ENCODE peak calls at places on chromosomes 12 and 14, in six cellular contexts. G is Caco-2, L is lung, T is HAP-1, W is stomach, P is fibroblast of lung. K is an unnamed sample. For H3K4me1, the result is how much of the 10 kb centered on the place peaks cover.

GRCh38 chr12:101653503-101653902 is 43.9 kb upstream of the CHPT1 start:
- DNase-seq in G (no peak), L (no peak), T (peak), W (no peak), P (no peak), K (peak)

GRCh38 chr14:105088812-105089745 is 23.8 kb upstream of the GPR132 start:
- DNase-seq in G (peak), L (no peak), T (peak), W (peak), P (peak), K (peak)

GRCh38 chr14:24535737-24536136 is 27.7 kb upstream of the CMA1 start:
- DNase-seq in G (no peak), L (no peak), T (no peak), W (no peak), P (no peak), K (no peak)

GRCh38 chr14:60878536-60878935 is 102.3 kb downstream of the TRMT5 start:
- DNase-seq in G (no peak), L (no peak), T (no peak), W (no peak), P (no peak), K (no peak)

GRCh38 chr12:59173696-59174095 is 253.4 kb upstream of the LRIG3 start:
- DNase-seq in G (no peak), L (no peak), T (no peak), W (no peak), P (peak), K (no peak)

GRCh38 chr12:56271031-56271430 is 4.3 kb downstream of the COQ10A start:
- DNase-seq in G (no peak), L (no peak), T (no peak), W (no peak), P (peak), K (peak)

GRCh38 chr14:61525293-61526011 is 169.9 kb upstream of the HIF1A start:
- DNase-seq in G (no peak), L (peak), T (no peak), W (peak), P (peak), K (peak)

GRCh38 chr12:52208424-52209165 is 16.8 kb upstream of the KRT80 start:
- DNase-seq in G (no peak), L (no peak), T (no peak), W (no peak), P (no peak), K (no peak)

GRCh38 chr12:104630230-104630670 is 173.5 kb downstream of the CHST11 start:
- DNase-seq in G (no peak), L (no peak), T (no peak), W (no peak), P (no peak), K (no peak)

GRCh38 chr12:42326466-42327226 is 679 bp downstream of the PPHLN1 start:
- DNase-seq in G (no peak), L (no peak), T (peak), W (no peak), P (peak), K (peak)

GRCh38 chr12:6528539-6529235 is 5.6 kb upstream of the GAPDH start:
- DNase-seq in G (peak), L (no peak), T (no peak), W (no peak), P (no peak), K (no peak)

GRCh38 chr12:51421266-51421884 is 3.3 kb upstream of the SLC4A8 start:
- DNase-seq in G (peak), L (peak), T (peak), W (peak), P (peak), K (peak)

GRCh38 chr12:52581481-52581880 is 7.8 kb upstream of the KRT74 start:
- DNase-seq in G (peak), L (no peak), T (no peak), W (no peak), P (no peak), K (no peak)

GRCh38 chr14:74793506-74794155 is 30.5 kb downstream of the YLPM1 start:
- DNase-seq in G (no peak), L (no peak), T (no peak), W (no peak), P (no peak), K (no peak)

GRCh38 chr14:102264775-102265174 is 40.2 kb downstream of the MOK start:
- DNase-seq in G (no peak), L (no peak), T (no peak), W (no peak), P (no peak), K (peak)

GRCh38 chr14:61103541-61104339 is 122.7 kb downstream of the SLC38A6 start:
- DNase-seq in G (peak), L (peak), T (no peak), W (no peak), P (peak), K (peak)

GRCh38 chr12:84619053-84619452 is 293.5 kb downstream of the SLC6A15 start:
- DNase-seq in G (no peak), L (no peak), T (no peak), W (no peak), P (peak), K (no peak)

GRCh38 chr14:49461529-49462401 is 124.4 kb downstream of the RPS29 start:
- DNase-seq in G (peak), L (peak), T (peak), W (peak), P (peak), K (peak)

GRCh38 chr14:33932526-33933292 is 18.2 kb downstream of the EGLN3 start:
- DNase-seq in G (no peak), L (no peak), T (peak), W (no peak), P (peak), K (no peak)

GRCh38 chr14:68191567-68192321 is 372.2 kb downstream of the RAD51B start:
- DNase-seq in G (peak), L (peak), T (no peak), W (no peak), P (peak), K (no peak)

GRCh38 chr14:85634205-85634604 is 104.3 kb downstream of the FLRT2 start:
- DNase-seq in G (no peak), L (no peak), T (no peak), W (no peak), P (no peak), K (no peak)

GRCh38 chr14:75452900-75453816 is 25.3 kb downstream of the JDP2 start:
- DNase-seq in G (peak), L (peak), T (peak), W (no peak), P (peak), K (peak)

GRCh38 chr12:131087302-131087818 is 133.7 kb downstream of the ADGRD1 start:
- DNase-seq in G (peak), L (no peak), T (peak), W (peak), P (no peak), K (no peak)

GRCh38 chr12:64747681-64748080 is 11.5 kb downstream of the GNS start:
- DNase-seq in G (no peak), L (no peak), T (no peak), W (no peak), P (no peak), K (no peak)

GRCh38 chr14:92863281-92863680 is 59.7 kb upstream of the CHGA start:
- DNase-seq in G (no peak), L (no peak), T (no peak), W (no peak), P (no peak), K (no peak)

GRCh38 chr12:88111074-88111652 is 30.7 kb downstream of the CEP290 start:
- DNase-seq in G (no peak), L (no peak), T (no peak), W (no peak), P (peak), K (no peak)

GRCh38 chr12:94704452-94704871 is 54.1 kb upstream of the TMCC3 start:
- DNase-seq in G (no peak), L (no peak), T (peak), W (peak), P (peak), K (no peak)

GRCh38 chr12:55658212-55658611 is 21.5 kb downstream of the OR10P1 start:
- DNase-seq in G (no peak), L (peak), T (no peak), W (no peak), P (no peak), K (no peak)

GRCh38 chr12:56213878-56214277 is 7.8 kb downstream of the RNF41 start:
- DNase-seq in G (no peak), L (no peak), T (no peak), W (no peak), P (no peak), K (no peak)

GRCh38 chr12:1691123-1692007 is 495 bp downstream of the ADIPOR2 start:
- DNase-seq in G (peak), L (peak), T (peak), W (peak), P (no peak), K (peak)

GRCh38 chr14:60095781-60096450 is 4.2 kb downstream of the PCNX4 start:
- DNase-seq in G (no peak), L (no peak), T (no peak), W (no peak), P (peak), K (no peak)

DNA sequence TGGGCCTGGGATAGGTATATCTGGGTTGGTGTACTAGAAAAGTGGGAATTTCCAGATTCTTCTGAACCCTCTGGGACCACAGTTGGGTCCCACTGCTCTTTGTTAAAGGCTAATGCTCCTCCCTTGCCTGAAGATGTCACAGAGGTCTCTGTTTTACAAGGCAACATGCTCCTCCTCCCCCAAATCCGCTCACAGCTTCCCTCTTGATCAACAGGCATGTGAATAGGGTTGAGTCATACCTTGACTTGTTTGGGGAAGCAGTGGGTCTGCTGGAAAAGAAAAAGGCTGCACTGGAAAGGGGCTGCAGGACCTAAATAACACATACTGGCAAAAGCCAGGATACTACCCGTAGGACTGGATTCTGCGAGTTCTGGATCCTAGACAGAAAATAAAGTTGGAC is 165.4 kb upstream of the TMEM260 start:
- DNase-seq in G (no peak), L (no peak), T (no peak), W (no peak), P (no peak), K (no peak)
- H3K4me3 ChIP-seq in G (no peak), L (no peak), T (no peak), W (no peak), P (no peak), K (no peak)

DNA sequence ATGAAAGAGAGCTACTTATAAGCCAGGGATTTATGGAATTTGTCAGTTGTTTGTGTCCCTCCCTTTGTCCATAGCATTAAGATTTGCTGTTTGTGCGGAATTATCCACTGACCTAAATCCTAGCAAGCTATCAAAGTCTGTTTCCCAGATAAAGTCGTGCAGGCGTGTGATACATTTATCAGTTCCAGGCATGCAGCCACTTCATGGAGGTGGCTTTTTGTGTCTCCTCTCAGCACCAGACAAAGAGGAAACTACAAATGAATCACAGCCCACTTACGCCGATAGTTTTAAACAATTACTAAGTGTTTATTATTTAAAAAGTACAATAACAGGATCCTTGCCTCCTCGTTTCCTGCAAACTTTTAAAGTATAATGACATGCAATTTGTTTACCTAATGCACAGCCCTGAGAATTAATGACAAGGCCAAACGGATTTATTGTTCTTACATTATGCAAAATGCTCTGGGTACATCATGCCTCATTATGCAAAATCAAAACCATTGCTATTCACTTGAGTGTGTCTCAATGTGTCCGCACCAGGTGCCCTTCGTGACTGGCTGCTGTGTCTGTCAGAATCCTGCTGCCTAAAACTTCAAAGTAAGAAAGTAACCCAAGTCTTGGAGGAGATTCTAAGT is 423.2 kb downstream of the GLT1D1 start:
- DNase-seq in G (no peak), L (no peak), T (no peak), W (no peak), P (no peak), K (peak)
- H3K4me1 ChIP-seq in G (under half), L (under half), T (under half), W (under half), P (under half), K (under half)

DNA sequence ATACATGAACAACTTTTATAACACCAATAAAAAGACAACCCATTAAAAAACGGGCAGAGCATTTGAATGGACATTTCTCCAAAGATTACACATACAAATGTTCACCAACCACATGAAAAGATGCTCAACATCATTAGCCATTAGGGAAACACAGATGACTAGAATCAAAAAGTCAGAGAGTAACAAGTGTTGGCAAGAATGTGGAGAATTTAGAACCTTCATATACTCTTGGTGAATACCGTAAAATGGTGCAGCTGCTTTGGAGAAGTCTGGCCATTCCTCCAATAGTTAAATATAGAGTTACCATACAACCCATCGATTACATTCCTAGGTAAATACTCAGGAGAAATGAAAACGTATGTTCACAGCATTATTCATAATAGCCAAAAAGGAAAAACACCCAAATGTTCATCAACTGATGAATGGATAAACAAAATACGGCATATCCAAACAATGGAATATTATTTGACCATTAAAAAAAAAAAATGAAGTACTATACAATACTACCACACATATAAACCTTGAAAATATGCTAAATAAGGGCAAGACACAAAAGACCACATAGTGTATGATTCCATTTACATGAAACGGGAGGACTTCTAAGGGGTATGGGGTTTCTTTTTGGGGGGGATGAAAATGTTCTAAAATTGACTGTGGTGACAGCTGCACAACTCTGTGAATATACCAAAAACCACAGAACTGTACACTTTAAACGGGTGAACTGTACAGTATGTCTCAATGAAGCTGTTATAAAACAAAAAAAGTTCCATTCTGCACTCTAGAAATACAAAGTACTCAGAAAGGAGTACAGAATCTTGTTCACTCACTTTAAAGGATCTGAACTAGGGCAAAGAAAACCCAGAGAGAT is 3.2 kb downstream of the CORO1C start:
- DNase-seq in G (no peak), L (no peak), T (no peak), W (no peak), P (no peak), K (no peak)
- H3K4me3 ChIP-seq in G (no peak), L (no peak), T (no peak), W (no peak), P (peak), K (no peak)

GRCh38 chr14:99245541-99246511 is 26.2 kb downstream of the BCL11B start:
- DNase-seq in G (no peak), L (no peak), T (peak), W (no peak), P (no peak), K (no peak)

GRCh38 chr14:99244960-99245340 is 27.0 kb downstream of the BCL11B start:
- DNase-seq in G (no peak), L (no peak), T (no peak), W (no peak), P (no peak), K (no peak)

GRCh38 chr14:99247772-99248171 is 24.2 kb downstream of the BCL11B start:
- DNase-seq in G (no peak), L (no peak), T (no peak), W (no peak), P (no peak), K (no peak)

GRCh38 chr14:99247091-99247729 is 24.8 kb downstream of the BCL11B start:
- DNase-seq in G (no peak), L (no peak), T (peak), W (no peak), P (no peak), K (no peak)

GRCh38 chr14:99246536-99247083 is 25.4 kb downstream of the BCL11B start:
- DNase-seq in G (no peak), L (no peak), T (peak), W (no peak), P (no peak), K (no peak)
- H3K4me1 ChIP-seq in G (under half), L (under half), T (under half), W (under half), P (under half), K (under half)

GRCh38 chr12:50050410-50051280 is 6.8 kb upstream of the ASIC1 start:
- DNase-seq in G (peak), L (peak), T (peak), W (peak), P (peak), K (peak)

GRCh38 chr12:50047693-50048250 is 9.6 kb upstream of the ASIC1 start:
- DNase-seq in G (no peak), L (no peak), T (no peak), W (no peak), P (no peak), K (no peak)

GRCh38 chr12:50052544-50052943 is 4.9 kb upstream of the ASIC1 start:
- DNase-seq in G (no peak), L (no peak), T (no peak), W (no peak), P (no peak), K (no peak)

GRCh38 chr12:50049254-50050118 is 7.9 kb upstream of the ASIC1 start:
- DNase-seq in G (no peak), L (no peak), T (no peak), W (no peak), P (no peak), K (no peak)

DNA sequence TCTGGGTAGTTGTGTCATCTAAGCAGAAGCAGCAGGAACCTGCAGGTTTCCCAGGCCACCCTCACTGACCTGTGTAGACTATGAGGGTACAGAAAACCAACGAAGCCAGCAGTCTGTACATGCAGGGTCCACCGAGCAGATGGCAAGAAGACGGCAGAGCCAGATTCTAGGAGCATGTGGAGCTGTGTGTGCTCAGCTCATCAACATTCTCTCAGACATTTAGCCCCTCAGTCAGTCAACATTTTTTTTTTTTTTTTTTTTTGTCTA is 7.3 kb upstream of the ASIC1 start:
- DNase-seq in G (no peak), L (no peak), T (no peak), W (no peak), P (no peak), K (no peak)
- H3K4me3 ChIP-seq in G (peak), L (no peak), T (no peak), W (peak), P (no peak), K (no peak)

DNA sequence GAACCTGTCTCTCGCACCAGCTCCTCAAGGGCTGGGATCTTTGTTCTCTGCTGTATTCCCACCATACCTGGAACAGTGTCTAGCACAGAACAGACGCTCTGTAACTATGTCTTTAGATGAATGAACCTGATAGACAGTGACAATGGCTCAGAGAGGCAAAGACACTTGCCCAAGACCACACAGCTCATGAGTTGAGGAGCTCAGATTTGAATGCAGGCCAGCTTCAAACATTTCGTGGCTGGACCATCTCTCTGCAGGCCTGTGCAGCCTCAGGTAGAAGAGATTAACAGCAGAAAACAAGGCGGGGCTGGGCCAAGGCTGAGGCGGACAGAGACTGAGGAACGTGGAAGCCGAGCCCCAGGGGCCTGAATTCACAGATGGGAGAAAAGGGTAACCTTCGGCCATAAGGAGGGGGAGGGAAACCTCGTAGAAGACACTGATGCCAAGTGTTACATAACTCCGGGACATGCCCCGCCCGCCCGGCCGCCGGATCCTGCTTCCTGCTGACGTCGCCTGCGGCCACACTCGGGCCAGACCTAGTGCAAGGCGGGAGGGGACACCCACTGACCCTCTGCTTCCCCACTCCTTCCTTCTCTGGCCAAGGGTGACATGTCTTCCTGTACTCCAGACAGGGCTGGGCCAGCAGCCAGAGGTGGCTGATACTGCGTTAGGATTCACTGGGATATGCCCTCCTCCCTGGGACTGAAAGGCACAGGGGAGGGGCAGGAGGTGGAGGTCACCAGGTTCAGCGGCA is 86.7 kb downstream of the RFLNA start:
- DNase-seq in G (peak), L (peak), T (no peak), W (peak), P (peak), K (peak)
- H3K4me1 ChIP-seq in G (under half), L (under half), T (under half), W (half or more), P (half or more), K (under half)

DNA sequence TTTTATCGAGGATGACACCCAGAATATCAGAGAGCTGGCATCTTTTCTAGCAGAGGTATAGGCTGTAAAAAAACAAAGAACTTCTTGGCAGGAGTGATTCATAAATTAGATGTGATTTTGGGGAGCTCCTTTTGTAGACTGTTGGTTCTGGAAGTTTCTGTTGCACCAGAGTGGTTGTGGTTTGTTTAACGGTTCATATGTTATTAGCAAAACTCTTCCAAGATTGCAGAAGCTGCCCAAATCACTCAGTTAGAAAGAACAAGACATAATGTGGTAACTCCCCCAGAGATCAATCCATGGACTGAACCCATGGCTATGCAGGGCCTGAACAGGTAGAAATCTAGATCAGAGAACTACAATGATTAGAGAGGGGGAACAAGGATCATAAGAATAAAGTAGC is 6.7 kb upstream of the RNASE10 start:
- DNase-seq in G (no peak), L (no peak), T (no peak), W (no peak), P (no peak), K (no peak)
- H3K4me3 ChIP-seq in G (no peak), L (no peak), T (no peak), W (no peak), P (no peak), K (no peak)